ENCODE peak calls at places on chromosomes 2 and 18, in ten cellular contexts. F, E, C, R, P, I, S, N, Q and T are unnamed samples.

GRCh38 chr2:91477731-91478672 is 2786.5 kb downstream of the RPIA start:
- DNase-seq in F (no peak), E (no peak), C (no peak), R (peak), P (no peak), I (no peak), S (peak), N (no peak), Q (no peak), T (peak)

GRCh38 chr2:15965564-15966019 is 25.2 kb downstream of the MYCN start:
- DNase-seq in F (no peak), E (peak), C (no peak), R (no peak), P (no peak), I (no peak), S (peak), N (no peak), Q (no peak), T (no peak)

GRCh38 chr2:200302940-200303727 is 3.4 kb upstream of the SPATS2L start:
- DNase-seq in F (no peak), E (no peak), C (no peak), R (peak), P (no peak), I (no peak), S (no peak), N (no peak), Q (peak), T (no peak)

GRCh38 chr18:30618567-30618966 is 424.0 kb downstream of the DSC3 start:
- DNase-seq in F (no peak), E (no peak), C (no peak), R (no peak), P (no peak), I (no peak), S (no peak), N (no peak), Q (no peak), T (no peak)

GRCh38 chr2:50241292-50241691 is 790.6 kb downstream of the NRXN1 start:
- DNase-seq in F (no peak), E (no peak), C (no peak), R (no peak), P (no peak), I (no peak), S (no peak), N (no peak), Q (no peak), T (no peak)

GRCh38 chr2:19198376-19198775 is 160.0 kb downstream of the OSR1 start:
- DNase-seq in F (no peak), E (no peak), C (no peak), R (no peak), P (no peak), I (no peak), S (no peak), N (no peak), Q (no peak), T (no peak)

GRCh38 chr2:26034597-26035067 is 748 bp downstream of the RAB10 start:
- DNase-seq in F (no peak), E (no peak), C (no peak), R (peak), P (no peak), I (peak), S (peak), N (no peak), Q (peak), T (no peak)

GRCh38 chr2:223944704-223945531 is at the start of gene WDFY1:
- DNase-seq in F (no peak), E (peak), C (peak), R (peak), P (peak), I (peak), S (peak), N (peak), Q (peak), T (peak)

GRCh38 chr18:10798727-10799435 is 273.1 kb downstream of the NAPG start:
- DNase-seq in F (no peak), E (no peak), C (no peak), R (peak), P (no peak), I (no peak), S (no peak), N (no peak), Q (peak), T (no peak)

GRCh38 chr18:29002747-29003146 is 825.8 kb upstream of the CDH2 start:
- DNase-seq in F (no peak), E (no peak), C (no peak), R (no peak), P (no peak), I (no peak), S (no peak), N (no peak), Q (no peak), T (no peak)

GRCh38 chr18:41389936-41390667 is 564.9 kb upstream of the PIK3C3 start:
- DNase-seq in F (no peak), E (no peak), C (no peak), R (no peak), P (no peak), I (no peak), S (no peak), N (no peak), Q (no peak), T (no peak)

GRCh38 chr2:175414872-175415487 is 233.5 kb upstream of the ATP5MC3 start:
- DNase-seq in F (peak), E (no peak), C (no peak), R (peak), P (peak), I (peak), S (no peak), N (no peak), Q (peak), T (peak)

GRCh38 chr2:14137643-14138042 is 494.9 kb upstream of the LRATD1 start:
- DNase-seq in F (no peak), E (no peak), C (no peak), R (no peak), P (no peak), I (peak), S (no peak), N (no peak), Q (peak), T (no peak)

GRCh38 chr18:12408247-12408869 is 629 bp downstream of the PRELID3A start:
- DNase-seq in F (no peak), E (no peak), C (no peak), R (peak), P (no peak), I (peak), S (no peak), N (no peak), Q (peak), T (no peak)

GRCh38 chr18:32922951-32923430 is 150.2 kb upstream of the KLHL14 start:
- DNase-seq in F (no peak), E (no peak), C (no peak), R (no peak), P (no peak), I (no peak), S (no peak), N (no peak), Q (no peak), T (no peak)

GRCh38 chr2:190663348-190663747 is 14.5 kb downstream of the NAB1 start:
- DNase-seq in F (no peak), E (no peak), C (no peak), R (peak), P (no peak), I (no peak), S (no peak), N (no peak), Q (no peak), T (no peak)

GRCh38 chr2:239787651-239788050 is 237.5 kb downstream of the NDUFA10 start:
- DNase-seq in F (no peak), E (no peak), C (no peak), R (no peak), P (no peak), I (no peak), S (no peak), N (no peak), Q (no peak), T (no peak)

GRCh38 chr18:10301831-10302483 is 152.5 kb upstream of the APCDD1 start:
- DNase-seq in F (no peak), E (no peak), C (no peak), R (no peak), P (no peak), I (no peak), S (no peak), N (no peak), Q (no peak), T (no peak)

GRCh38 chr18:68354176-68354575 is 360.7 kb downstream of the TMX3 start:
- DNase-seq in F (no peak), E (no peak), C (no peak), R (no peak), P (no peak), I (no peak), S (no peak), N (no peak), Q (no peak), T (no peak)

GRCh38 chr2:127453392-127454171 is 35.4 kb downstream of the PROC start:
- DNase-seq in F (no peak), E (no peak), C (no peak), R (peak), P (no peak), I (no peak), S (no peak), N (no peak), Q (no peak), T (no peak)

GRCh38 chr2:196949116-196949515 is 22.6 kb upstream of the PGAP1 start:
- DNase-seq in F (no peak), E (no peak), C (no peak), R (no peak), P (no peak), I (no peak), S (no peak), N (no peak), Q (no peak), T (no peak)

GRCh38 chr2:38602136-38602731 is 494 bp downstream of the HNRNPLL start:
- DNase-seq in F (no peak), E (peak), C (no peak), R (no peak), P (no peak), I (peak), S (peak), N (no peak), Q (no peak), T (no peak)

GRCh38 chr2:45128580-45128997 is 119.3 kb upstream of the SIX2 start:
- DNase-seq in F (peak), E (no peak), C (no peak), R (peak), P (peak), I (no peak), S (no peak), N (no peak), Q (peak), T (peak)

GRCh38 chr2:208927867-208928266 is 496.0 kb upstream of the MAP2 start:
- DNase-seq in F (no peak), E (no peak), C (no peak), R (no peak), P (no peak), I (no peak), S (no peak), N (no peak), Q (no peak), T (no peak)

GRCh38 chr18:49658871-49659378 is 97.1 kb downstream of the LIPG start:
- DNase-seq in F (no peak), E (no peak), C (no peak), R (no peak), P (no peak), I (no peak), S (no peak), N (no peak), Q (no peak), T (no peak)

GRCh38 chr2:9346885-9347284 is 76.4 kb downstream of the ITGB1BP1 start:
- DNase-seq in F (no peak), E (no peak), C (no peak), R (no peak), P (no peak), I (no peak), S (no peak), N (no peak), Q (no peak), T (no peak)

GRCh38 chr2:113799375-113799774 is 42.9 kb upstream of the SLC35F5 start:
- DNase-seq in F (peak), E (no peak), C (no peak), R (no peak), P (no peak), I (no peak), S (no peak), N (no peak), Q (no peak), T (no peak)

GRCh38 chr2:3639653-3640052 is 18.3 kb upstream of the ALLC start:
- DNase-seq in F (no peak), E (no peak), C (no peak), R (no peak), P (no peak), I (no peak), S (no peak), N (no peak), Q (no peak), T (no peak)

GRCh38 chr2:190657474-190658252 is 8.8 kb downstream of the NAB1 start:
- DNase-seq in F (no peak), E (no peak), C (no peak), R (no peak), P (no peak), I (no peak), S (no peak), N (no peak), Q (no peak), T (no peak)

GRCh38 chr2:177599072-177599688 is 206.6 kb downstream of the AGPS start:
- DNase-seq in F (no peak), E (no peak), C (no peak), R (no peak), P (no peak), I (no peak), S (no peak), N (no peak), Q (no peak), T (no peak)

GRCh38 chr18:9631814-9632496 is 17.6 kb upstream of the PPP4R1 start:
- DNase-seq in F (no peak), E (no peak), C (no peak), R (peak), P (no peak), I (no peak), S (no peak), N (no peak), Q (peak), T (peak)

GRCh38 chr18:58242435-58242834 is 198.4 kb downstream of the NEDD4L start:
- DNase-seq in F (no peak), E (no peak), C (no peak), R (no peak), P (no peak), I (no peak), S (no peak), N (no peak), Q (no peak), T (no peak)

GRCh38 chr2:214504599-214505376 is 93.9 kb downstream of the VWC2L start:
- DNase-seq in F (no peak), E (no peak), C (no peak), R (no peak), P (no peak), I (no peak), S (no peak), N (no peak), Q (no peak), T (no peak)

GRCh38 chr2:26409785-26410184 is 8.1 kb downstream of the DRC1 start:
- DNase-seq in F (no peak), E (no peak), C (no peak), R (no peak), P (no peak), I (no peak), S (no peak), N (no peak), Q (no peak), T (no peak)

GRCh38 chr2:170714156-170715061 is 728 bp upstream of the SP5 start:
- DNase-seq in F (no peak), E (no peak), C (no peak), R (no peak), P (no peak), I (no peak), S (no peak), N (peak), Q (peak), T (no peak)

GRCh38 chr2:196590286-196590685 is 49.2 kb upstream of the CCDC150 start:
- DNase-seq in F (no peak), E (no peak), C (no peak), R (peak), P (no peak), I (no peak), S (no peak), N (no peak), Q (no peak), T (peak)

GRCh38 chr2:145339646-145340045 is 819.7 kb upstream of the ZEB2 start:
- DNase-seq in F (no peak), E (no peak), C (no peak), R (no peak), P (peak), I (no peak), S (no peak), N (no peak), Q (no peak), T (no peak)